ENCODE peak calls at places on chromosomes 4 and X, in four cellular contexts. Y is lung, T is neural progenitor cell, B is fibroblast of the aortic adventitia. J is an unnamed sample.

GRCh38 chrX:103464774-103465117 is 54.5 kb downstream of the RAB40A start:
- DNase-seq in T (peak), Y (peak), B (peak), J (no peak)

GRCh38 chr4:73844806-73845205 is 8.3 kb upstream of the PF4V1 start:
- DNase-seq in T (no peak), B (no peak), Y (no peak), J (no peak)

GRCh38 chr4:56405016-56405415 is 17.7 kb upstream of the AASDH start:
- DNase-seq in T (no peak), B (no peak), Y (no peak), J (no peak)

GRCh38 chr4:24576276-24576675 is 8.1 kb downstream of the DHX15 start:
- DNase-seq in B (no peak), Y (no peak), T (no peak), J (no peak)

GRCh38 chrX:107744868-107745267 is 30.7 kb downstream of the TSC22D3 start:
- DNase-seq in B (no peak), Y (no peak), T (no peak), J (no peak)

GRCh38 chrX:27964432-27964831 is 16.8 kb downstream of the DCAF8L1 start:
- DNase-seq in T (no peak), B (peak), Y (no peak), J (no peak)

GRCh38 chr4:86130160-86130933 is 229.5 kb downstream of the MAPK10 start:
- DNase-seq in T (no peak), B (no peak), Y (no peak), J (no peak)

GRCh38 chrX:54427837-54428424 is 12.3 kb upstream of the TSR2 start:
- DNase-seq in Y (no peak), T (no peak), B (no peak), J (no peak)

GRCh38 chr4:84258905-84259830 is 239.9 kb downstream of the NKX6-1 start:
- DNase-seq in B (peak), Y (no peak), T (peak), J (no peak)

GRCh38 chr4:1406946-1407656 is 859 bp upstream of the NKX1-1 start:
- DNase-seq in T (no peak), B (no peak), Y (no peak), J (no peak)

GRCh38 chr4:16550488-16550980 is 324.3 kb upstream of the TAPT1 start:
- DNase-seq in Y (no peak), T (no peak), B (no peak), J (no peak)

GRCh38 chr4:122224348-122224747 is 72.2 kb downstream of the BLTP1 start:
- DNase-seq in T (peak), B (peak), Y (no peak), J (no peak)

GRCh38 chr4:33184684-33185083 is 2464.5 kb downstream of the PCDH7 start:
- DNase-seq in B (no peak), T (no peak), Y (no peak), J (no peak)

GRCh38 chr4:83556836-83557235 is 20.9 kb downstream of the GPAT3 start:
- DNase-seq in T (no peak), B (no peak), Y (no peak), J (no peak)

GRCh38 chrX:87397103-87397886 is 120.3 kb upstream of the KLHL4 start:
- DNase-seq in Y (no peak), T (no peak), B (no peak), J (no peak)

GRCh38 chrX:129748265-129748664 is 9.5 kb downstream of the XPNPEP2 start:
- DNase-seq in B (peak), T (no peak), Y (no peak), J (no peak)

GRCh38 chr4:86846921-86847320 is 2.3 kb downstream of the SLC10A6 start:
- DNase-seq in B (peak), Y (no peak), T (no peak), J (no peak)

GRCh38 chr4:4182835-4183568 is 43.7 kb downstream of the OTOP1 start:
- DNase-seq in Y (no peak), T (peak), B (peak), J (no peak)

GRCh38 chr4:5940470-5941203 is 47.8 kb upstream of the CRMP1 start:
- DNase-seq in B (no peak), T (peak), Y (no peak), J (no peak)

GRCh38 chr4:17173300-17173699 is 274.9 kb upstream of the LDB2 start:
- DNase-seq in B (no peak), Y (no peak), T (peak), J (no peak)

GRCh38 chrX:10615931-10616780 is 4.2 kb downstream of the MID1 start:
- DNase-seq in B (peak), Y (no peak), T (peak), J (no peak)
- H3K4me3 ChIP-seq in B (peak), Y (no peak), T (peak), J (no peak)

GRCh38 chrX:50211510-50211909 is 6.9 kb downstream of the CCNB3 start:
- DNase-seq in Y (no peak), T (peak), B (peak), J (no peak)
- TF ChIP-seq CTCF in Y (no peak), T (peak), B (peak), J (no peak)

DNA sequence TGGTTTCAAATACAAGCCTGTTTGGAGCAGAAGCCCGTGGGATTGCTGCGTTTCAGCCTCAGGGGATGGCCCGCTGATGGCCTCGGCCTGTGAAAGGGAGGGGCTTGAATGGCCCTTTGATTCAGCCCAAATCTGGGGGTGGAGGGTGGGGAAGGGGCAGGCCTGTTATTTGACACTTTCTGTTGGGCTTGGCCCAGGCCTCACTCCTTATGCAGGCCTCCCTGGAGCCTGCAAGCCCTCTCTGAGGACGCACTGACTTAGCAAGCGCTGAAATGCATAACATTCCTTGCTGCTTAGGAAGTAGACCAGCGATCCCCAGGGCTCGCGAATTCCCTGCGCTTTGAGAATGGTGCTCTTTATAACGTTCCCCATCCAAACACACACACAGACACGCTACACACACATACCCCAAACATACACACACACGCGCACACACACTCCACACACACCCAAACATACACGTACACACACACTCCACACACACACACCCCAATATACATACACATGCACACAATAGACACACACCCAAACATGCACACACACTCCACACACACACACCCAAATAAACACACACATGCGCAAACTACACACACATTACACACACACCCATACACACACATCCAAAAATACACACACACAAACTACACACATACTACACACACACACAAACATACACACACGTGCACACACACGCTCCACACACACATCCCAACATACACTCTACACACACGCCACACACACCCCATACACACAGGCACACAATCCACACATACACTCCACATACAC is 29.6 kb downstream of the TLR10 start:
- DNase-seq in T (peak), Y (peak), B (peak), J (peak)
- H3K4me3 ChIP-seq in T (no peak), Y (no peak), B (peak), J (peak)

GRCh38 chr4:66693694-66694093 is 851.6 kb downstream of the CENPC start:
- DNase-seq in T (peak), B (peak), Y (no peak), J (no peak)

GRCh38 chr4:66691101-66691500 is 854.2 kb downstream of the CENPC start:
- DNase-seq in Y (no peak), T (peak), B (no peak), J (no peak)

GRCh38 chr4:66687393-66687971 is 857.8 kb downstream of the CENPC start:
- DNase-seq in B (no peak), T (no peak), Y (no peak), J (no peak)

DNA sequence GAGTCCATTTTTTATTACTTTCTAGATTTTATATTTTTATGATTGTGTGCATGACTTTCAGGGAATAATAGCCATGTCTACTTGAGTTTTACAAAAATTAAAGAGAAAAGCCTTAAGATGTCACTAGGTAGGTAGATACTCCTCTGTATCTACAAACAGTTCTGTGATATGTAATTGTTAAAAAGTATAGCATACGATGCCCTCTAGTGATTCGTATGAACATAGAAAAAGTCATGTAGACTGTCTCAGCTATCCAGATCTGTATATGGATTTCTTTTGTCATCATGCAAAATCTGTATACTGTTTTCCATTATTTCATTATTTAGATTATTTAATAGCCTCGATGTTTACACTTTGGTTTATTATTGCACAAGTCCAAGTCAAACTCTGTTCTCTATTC is 856.6 kb downstream of the CENPC start:
- DNase-seq in B (peak), Y (no peak), T (no peak), J (no peak)
- TF ChIP-seq CTCF in B (peak), Y (no peak), T (peak), J (no peak)

GRCh38 chr4:26877417-26877816 is 16.8 kb downstream of the STIM2 start:
- DNase-seq in B (no peak), Y (no peak), T (no peak), J (no peak)

GRCh38 chr4:26870576-26871260 is 10.1 kb downstream of the STIM2 start:
- DNase-seq in T (no peak), Y (no peak), B (no peak), J (no peak)

GRCh38 chr4:26874110-26874509 is 13.5 kb downstream of the STIM2 start:
- DNase-seq in Y (no peak), T (no peak), B (no peak), J (no peak)

GRCh38 chr4:26871611-26872010 is 11.0 kb downstream of the STIM2 start:
- DNase-seq in B (peak), Y (no peak), T (peak), J (no peak)

DNA sequence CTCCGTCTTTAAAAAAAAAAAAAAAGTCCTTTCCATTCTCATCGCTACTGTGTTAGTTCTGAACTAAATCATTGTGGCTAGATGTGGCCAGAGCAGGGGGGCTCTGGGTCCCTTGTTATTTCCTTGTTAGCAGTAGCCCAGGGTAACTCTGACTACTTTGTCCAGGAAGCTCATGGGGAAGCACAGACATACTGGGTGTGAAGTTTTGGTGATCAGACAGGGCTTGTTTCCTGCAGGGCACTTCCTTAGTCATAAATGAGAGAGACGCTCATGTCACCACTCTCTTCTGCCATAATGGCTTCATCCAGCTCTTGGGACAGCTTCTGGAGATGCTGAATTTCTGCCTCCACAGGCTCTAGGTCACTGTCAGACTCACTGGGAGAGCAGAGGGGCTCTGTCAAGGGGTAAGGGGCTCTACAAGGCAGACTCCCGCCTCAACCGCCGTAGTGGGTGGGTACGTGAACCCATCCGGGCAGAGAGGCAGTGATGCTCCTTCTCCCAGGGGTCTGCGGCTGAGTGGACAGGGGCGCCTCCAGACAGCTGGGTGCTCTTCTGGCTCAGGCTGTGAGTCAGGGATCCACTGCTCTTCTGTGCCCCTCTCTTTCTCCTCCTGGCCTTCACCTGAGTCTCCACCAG is 12.9 kb downstream of the STIM2 start:
- DNase-seq in B (no peak), Y (no peak), T (no peak), J (no peak)
- H3K4me3 ChIP-seq in B (no peak), Y (no peak), T (no peak), J (no peak)

GRCh38 chr4:27176400-27176799 is 315.8 kb downstream of the STIM2 start:
- DNase-seq in Y (no peak), T (peak), B (peak), J (no peak)
- TF ChIP-seq CTCF in Y (no peak), T (peak), B (peak), J (no peak)

GRCh38 chr4:181832305-181832704 is 410.9 kb upstream of the TENM3 start:
- DNase-seq in Y (no peak), B (no peak), T (no peak), J (no peak)

GRCh38 chr4:181830404-181831035 is 412.7 kb upstream of the TENM3 start:
- DNase-seq in B (no peak), Y (no peak), T (no peak), J (no peak)

GRCh38 chr4:181838253-181838652 is 404.9 kb upstream of the TENM3 start:
- DNase-seq in B (no peak), T (no peak), Y (no peak), J (no peak)

GRCh38 chr4:181835348-181835747 is 407.9 kb upstream of the TENM3 start:
- DNase-seq in T (no peak), Y (no peak), B (no peak), J (no peak)
- H3K4me3 ChIP-seq in T (no peak), Y (no peak), B (no peak), J (no peak)

DNA sequence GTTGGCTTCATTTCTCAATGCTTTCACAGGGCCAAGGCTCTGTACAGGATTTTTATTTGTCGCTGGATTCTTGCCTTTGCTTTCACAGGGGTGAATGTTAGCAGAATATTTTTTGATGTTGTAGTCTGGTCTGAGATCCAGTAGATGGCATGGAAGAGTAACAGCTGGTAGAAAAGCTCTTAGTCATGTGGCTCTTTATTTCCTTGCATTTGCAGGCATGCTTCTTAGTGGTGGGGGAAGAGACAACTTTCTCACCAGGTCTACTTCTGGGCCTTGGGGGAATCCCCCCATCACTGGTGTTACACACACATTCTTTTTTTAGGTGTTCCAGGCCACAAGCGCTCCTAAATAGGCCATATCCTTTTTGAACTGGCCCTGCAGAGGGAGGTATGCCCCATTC is 58.2 kb upstream of the DKK2 start:
- DNase-seq in T (no peak), Y (no peak), B (peak), J (no peak)
- TF ChIP-seq CTCF in T (peak), Y (no peak), B (peak), J (peak)

DNA sequence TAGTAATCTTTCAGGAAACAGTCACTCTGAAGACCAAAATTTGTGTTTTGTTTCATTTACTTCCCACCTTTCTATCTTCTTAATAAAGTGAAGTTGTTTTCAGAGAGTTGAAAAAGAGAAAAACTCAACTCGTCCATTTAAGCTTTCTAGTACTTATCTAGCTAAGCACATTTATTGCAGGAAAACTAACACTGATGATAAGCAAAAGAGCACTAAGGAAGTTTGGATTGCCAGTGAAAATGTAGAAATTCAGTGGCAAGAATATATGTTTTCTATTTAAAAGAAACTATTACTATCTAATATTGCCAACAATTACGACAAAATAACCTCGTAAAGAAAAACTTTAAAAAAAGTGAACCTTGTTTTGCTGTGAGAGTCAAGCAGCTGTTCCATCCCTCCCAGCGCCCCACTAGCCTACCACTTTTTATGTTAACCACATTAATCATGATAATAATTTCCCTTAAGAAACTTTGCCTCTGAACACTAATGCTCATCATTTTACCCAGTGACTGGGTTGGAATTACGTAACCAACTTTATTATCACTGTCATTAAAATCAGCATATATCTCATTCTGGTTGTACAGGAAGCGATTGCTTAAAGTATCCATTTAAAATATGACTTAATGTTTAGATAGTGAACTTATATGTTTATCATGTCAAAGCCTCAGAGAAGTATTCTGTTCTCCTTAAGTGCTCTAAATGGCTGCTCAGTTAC is 24.8 kb downstream of the SPRY1 start:
- DNase-seq in Y (no peak), B (no peak), T (no peak), J (no peak)
- H3K4me3 ChIP-seq in Y (no peak), B (no peak), T (no peak), J (no peak)

GRCh38 chrX:30308263-30309138 is 689 bp downstream of the NR0B1 start:
- DNase-seq in B (no peak), Y (no peak), T (peak), J (no peak)
- TF ChIP-seq CTCF in B (peak), Y (no peak), T (peak), J (no peak)

J was measured in AG04449.